ENCODE peak calls at places on chromosome 13, in four cellular contexts. Z is cardiac muscle cell, O is endodermal cell, V is mesenchymal stem cell. F is an unnamed sample. For H3K36me3, the result is how much of the 10 kb centered on the place peaks cover.

GRCh38 chr13:37070956-37071355 is 11.5 kb upstream of the SUPT20H start:
- DNase-seq in Z (no peak), O (no peak), V (no peak), F (no peak)

GRCh38 chr13:91014696-91015095 is 332.8 kb upstream of the MIR17HG start:
- DNase-seq in Z (no peak), O (no peak), V (no peak), F (no peak)

GRCh38 chr13:50358715-50359367 is 343.6 kb downstream of the KCNRG start:
- DNase-seq in Z (no peak), O (no peak), V (no peak), F (no peak)

GRCh38 chr13:73365681-73366080 is 306.9 kb downstream of the KLF5 start:
- DNase-seq in Z (no peak), O (no peak), V (no peak), F (no peak)

GRCh38 chr13:39023761-39024160 is 14.1 kb downstream of the PROSER1 start:
- DNase-seq in Z (no peak), O (peak), V (peak), F (peak)

GRCh38 chr13:29453657-29454056 is 141.8 kb downstream of the SLC7A1 start:
- DNase-seq in Z (no peak), O (no peak), V (no peak), F (no peak)

GRCh38 chr13:43005460-43006236 is 13.6 kb upstream of the EPSTI1 start:
- DNase-seq in Z (peak), O (no peak), V (no peak), F (no peak)

GRCh38 chr13:99811067-99811715 is 160.4 kb downstream of the ZIC5 start:
- DNase-seq in Z (no peak), O (no peak), V (no peak), F (no peak)

GRCh38 chr13:41916173-41916954 is 44.5 kb downstream of the VWA8 start:
- DNase-seq in Z (peak), O (no peak), V (peak), F (no peak)

GRCh38 chr13:23876265-23876664 is 12.9 kb downstream of the MIPEP start:
- DNase-seq in Z (no peak), O (no peak), V (no peak), F (no peak)

GRCh38 chr13:57630661-57631606 is 610 bp upstream of the PCDH17 start:
- DNase-seq in Z (peak), O (peak), V (peak), F (no peak)

GRCh38 chr13:110229905-110230563 is 76.9 kb downstream of the COL4A1 start:
- DNase-seq in Z (no peak), O (no peak), V (no peak), F (no peak)

GRCh38 chr13:45178349-45179142 is 22.3 kb downstream of the KCTD4 start:
- DNase-seq in Z (no peak), O (no peak), V (peak), F (no peak)

GRCh38 chr13:49329831-49330545 is 82.3 kb downstream of the CDADC1 start:
- DNase-seq in Z (peak), O (no peak), V (no peak), F (no peak)

GRCh38 chr13:77518266-77518665 is 17.2 kb upstream of the SCEL start:
- DNase-seq in Z (no peak), O (no peak), V (no peak), F (no peak)

GRCh38 chr13:79533781-79534400 is 52.9 kb downstream of the NDFIP2 start:
- DNase-seq in Z (no peak), O (no peak), V (no peak), F (no peak)

GRCh38 chr13:31119966-31120733 is 41.6 kb downstream of the HSPH1 start:
- DNase-seq in Z (no peak), O (no peak), V (peak), F (peak)

GRCh38 chr13:45370922-45371406 is 30.0 kb upstream of the TPT1 start:
- DNase-seq in Z (peak), O (peak), V (peak), F (peak)

GRCh38 chr13:32838985-32839384 is 177.2 kb upstream of the KL start:
- DNase-seq in Z (no peak), O (peak), V (peak), F (no peak)

GRCh38 chr13:105213512-105213911 is 1322.0 kb downstream of the EFNB2 start:
- DNase-seq in Z (no peak), O (peak), V (peak), F (no peak)

GRCh38 chr13:58142952-58143351 is 511.4 kb downstream of the PCDH17 start:
- DNase-seq in Z (no peak), O (no peak), V (no peak), F (no peak)

GRCh38 chr13:23467048-23467931 is 33.8 kb upstream of the SACS start:
- DNase-seq in Z (peak), O (peak), V (peak), F (no peak)

GRCh38 chr13:71412231-71412630 is 454.8 kb downstream of the DACH1 start:
- DNase-seq in Z (no peak), O (no peak), V (peak), F (no peak)

GRCh38 chr13:99086869-99087129 is 108.9 kb upstream of the DOCK9 start:
- DNase-seq in Z (no peak), O (no peak), V (no peak), F (no peak)

GRCh38 chr13:110392510-110393233 is 85.6 kb downstream of the COL4A2 start:
- DNase-seq in Z (no peak), O (no peak), V (peak), F (no peak)

GRCh38 chr13:102440259-102440936 is 38.5 kb upstream of the FGF14 start:
- DNase-seq in Z (no peak), O (no peak), V (no peak), F (no peak)

GRCh38 chr13:27341616-27342015 is 71.0 kb downstream of the RASL11A start:
- DNase-seq in Z (no peak), O (no peak), V (peak), F (no peak)

GRCh38 chr13:27353166-27353583 is 71.2 kb upstream of the GTF3A start:
- DNase-seq in Z (no peak), O (no peak), V (peak), F (no peak)

GRCh38 chr13:27352698-27353097 is 71.7 kb upstream of the GTF3A start:
- DNase-seq in Z (no peak), O (no peak), V (peak), F (no peak)

GRCh38 chr13:27349458-27349857 is 75.0 kb upstream of the GTF3A start:
- DNase-seq in Z (no peak), O (no peak), V (peak), F (no peak)

DNA sequence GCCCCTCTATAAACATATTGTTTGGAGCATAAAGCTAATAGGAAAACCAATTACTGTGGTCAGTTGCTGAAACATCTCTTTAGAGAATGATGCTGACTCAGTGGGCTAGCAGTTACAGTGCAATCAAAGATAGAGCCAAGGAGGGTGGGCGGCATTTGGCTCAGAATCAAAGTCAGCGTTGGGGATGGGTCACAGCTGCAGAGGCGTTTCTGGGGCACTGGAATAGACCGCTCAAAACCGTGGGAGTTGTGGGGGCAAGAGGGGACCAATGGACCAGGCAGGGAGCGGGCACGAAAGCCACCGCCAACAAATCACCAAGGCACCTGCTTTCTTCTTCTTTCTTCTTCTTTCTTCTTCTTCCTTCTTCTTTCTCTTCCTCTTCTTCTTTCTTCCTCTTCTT is 76.7 kb downstream of the RASL11A start:
- DNase-seq in Z (no peak), O (no peak), V (no peak), F (no peak)
- H3K36me3 ChIP-seq in Z (under half), O (under half), V (under half), F (under half)

GRCh38 chr13:112820318-112820717 is 130.5 kb downstream of the ATP11A start:
- DNase-seq in Z (no peak), O (no peak), V (no peak), F (no peak)
- H3K36me3 ChIP-seq in Z (half or more), O (half or more), V (half or more), F (under half)

DNA sequence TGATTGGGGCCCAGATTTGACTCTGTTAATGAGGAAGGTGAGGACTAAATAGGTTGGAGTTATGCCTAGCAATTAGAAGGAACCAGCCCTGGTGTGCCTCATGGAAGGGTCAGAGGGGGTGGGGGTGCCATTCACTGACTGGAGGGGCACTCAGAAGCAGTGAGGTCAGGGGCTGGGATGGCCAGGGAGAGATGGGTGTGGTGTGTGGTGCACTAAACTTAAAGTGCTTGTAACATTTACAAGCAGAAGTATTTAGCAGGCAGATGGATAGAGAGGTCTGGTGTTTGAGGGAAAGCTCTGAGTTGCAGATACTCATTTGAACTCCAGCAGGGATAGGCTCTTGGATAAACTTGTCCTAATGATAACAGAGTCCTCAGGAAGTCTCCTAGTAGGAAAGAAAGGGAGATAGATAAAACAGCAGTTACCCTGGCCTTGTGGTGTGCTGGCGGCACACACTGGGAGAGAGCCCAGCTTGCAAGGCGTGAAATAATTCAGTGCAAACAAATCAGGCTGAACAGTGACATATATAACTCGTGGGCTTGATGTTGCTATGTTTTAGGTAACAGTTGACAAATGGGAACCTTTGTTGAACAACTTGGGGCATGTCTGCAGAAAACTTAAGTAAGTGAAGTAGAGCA is 20.0 kb upstream of the UPF3A start:
- DNase-seq in Z (peak), O (peak), V (no peak), F (no peak)
- H3K36me3 ChIP-seq in Z (half or more), O (half or more), V (half or more), F (under half)

DNA sequence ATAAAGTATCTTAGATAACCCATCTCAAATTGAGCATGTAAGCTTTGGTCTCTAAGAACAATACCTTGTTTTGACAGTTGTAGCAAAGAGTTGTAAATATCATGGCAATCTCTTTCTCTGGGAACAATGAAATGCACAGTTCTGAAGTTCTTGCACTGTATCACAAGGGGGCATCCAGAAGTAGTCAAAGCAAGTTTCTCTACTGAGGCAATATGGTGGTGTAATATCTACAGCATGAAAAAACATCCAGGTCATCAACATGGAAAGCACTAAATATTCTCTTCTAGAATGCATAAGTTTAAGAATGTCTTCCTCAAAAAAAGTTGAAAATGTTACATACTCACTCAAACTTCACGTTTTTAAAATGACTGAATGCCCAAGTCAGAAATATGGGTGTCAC is 19.6 kb downstream of the MTMR6 start:
- DNase-seq in Z (no peak), O (no peak), V (peak), F (no peak)
- H3K36me3 ChIP-seq in Z (under half), O (under half), V (half or more), F (under half)